ENCODE peak calls at places on chromosomes 13 and 19, in seven cellular contexts. K is esophagus muscularis mucosa, E is GM23338, W is transverse colon, S is breast epithelium, L is stomach, T is Panc1. A is an unnamed sample.
A peak's percentile ranks its signal among the peaks of the same experiment; 100 is the strongest.

GRCh38 chr19:49857834-49858590 is 7.1 kb downstream of the PTOV1 start:
- DNase-seq in K (no peak), L (no peak), W (no peak), T (no peak), S (no peak), E (no peak), A (no peak)

GRCh38 chr19:45591004-45591637 is 6.5 kb upstream of the OPA3 start:
- DNase-seq in E (peak; percentile 88), L (peak; percentile 77), K (no peak), T (no peak), W (peak; percentile 73), S (no peak), A (no peak)

GRCh38 chr13:109989686-109990085 is 203.3 kb upstream of the IRS2 start:
- DNase-seq in W (no peak), K (no peak), L (no peak), T (no peak), E (no peak), S (no peak), A (no peak)

GRCh38 chr19:41995959-41996797 is 2.1 kb upstream of the ATP1A3 start:
- DNase-seq in S (no peak), T (no peak), L (no peak), E (peak; percentile 98), K (no peak), W (no peak), A (no peak)

GRCh38 chr19:35555301-35556005 is 8.0 kb downstream of the ATP4A start:
- DNase-seq in L (no peak), K (no peak), W (no peak), E (peak; percentile 84), T (no peak), S (no peak), A (no peak)

GRCh38 chr19:50512999-50513745 is 541 bp downstream of the ASPDH start:
- DNase-seq in W (no peak), K (peak; percentile 79), E (no peak), T (no peak), S (no peak), L (no peak), A (no peak)

GRCh38 chr19:2529473-2529918 is 53.6 kb downstream of the GADD45B start:
- DNase-seq in T (peak; percentile 87), W (peak; percentile 42), S (peak; percentile 68), K (no peak), E (no peak), L (no peak), A (peak; percentile 75)

GRCh38 chr13:108263961-108264360 is 5.6 kb upstream of the TNFSF13B start:
- DNase-seq in W (no peak), S (no peak), L (no peak), K (no peak), T (no peak), E (no peak), A (no peak)

GRCh38 chr13:23865065-23865464 is 24.1 kb downstream of the MIPEP start:
- DNase-seq in E (no peak), W (no peak), S (no peak), K (no peak), L (no peak), T (no peak), A (no peak)

GRCh38 chr13:104442541-104442940 is 1376.3 kb upstream of the SLC10A2 start:
- DNase-seq in S (no peak), E (no peak), K (no peak), T (no peak), L (no peak), W (no peak), A (no peak)

GRCh38 chr19:920051-920857 is 3.1 kb downstream of the KISS1R start:
- DNase-seq in E (peak; percentile 65), S (no peak), L (no peak), T (no peak), W (no peak), K (no peak), A (no peak)

GRCh38 chr13:21936674-21937073 is 265.8 kb downstream of the FGF9 start:
- DNase-seq in E (no peak), T (no peak), K (no peak), S (no peak), W (no peak), L (no peak), A (no peak)

GRCh38 chr19:34589730-34590129 is 87.2 kb downstream of the SCGB2B2 start:
- DNase-seq in T (no peak), W (no peak), S (no peak), K (no peak), E (no peak), L (no peak), A (no peak)

GRCh38 chr13:73274147-73274546 is 215.3 kb downstream of the KLF5 start:
- DNase-seq in W (no peak), T (no peak), L (no peak), K (no peak), S (no peak), E (no peak), A (no peak)

GRCh38 chr13:30983431-30983830 is 51.0 kb downstream of the TEX26 start:
- DNase-seq in K (peak; percentile 31), W (no peak), S (no peak), E (peak; percentile 36), L (no peak), T (no peak), A (no peak)

GRCh38 chr13:36718146-36718545 is 44.3 kb downstream of the SERTM1 start:
- DNase-seq in S (no peak), W (no peak), E (no peak), K (no peak), L (no peak), T (no peak), A (no peak)

GRCh38 chr13:40220299-40220935 is 446.0 kb downstream of the FOXO1 start:
- DNase-seq in E (no peak), K (no peak), T (no peak), L (no peak), S (no peak), W (no peak), A (no peak)

DNA sequence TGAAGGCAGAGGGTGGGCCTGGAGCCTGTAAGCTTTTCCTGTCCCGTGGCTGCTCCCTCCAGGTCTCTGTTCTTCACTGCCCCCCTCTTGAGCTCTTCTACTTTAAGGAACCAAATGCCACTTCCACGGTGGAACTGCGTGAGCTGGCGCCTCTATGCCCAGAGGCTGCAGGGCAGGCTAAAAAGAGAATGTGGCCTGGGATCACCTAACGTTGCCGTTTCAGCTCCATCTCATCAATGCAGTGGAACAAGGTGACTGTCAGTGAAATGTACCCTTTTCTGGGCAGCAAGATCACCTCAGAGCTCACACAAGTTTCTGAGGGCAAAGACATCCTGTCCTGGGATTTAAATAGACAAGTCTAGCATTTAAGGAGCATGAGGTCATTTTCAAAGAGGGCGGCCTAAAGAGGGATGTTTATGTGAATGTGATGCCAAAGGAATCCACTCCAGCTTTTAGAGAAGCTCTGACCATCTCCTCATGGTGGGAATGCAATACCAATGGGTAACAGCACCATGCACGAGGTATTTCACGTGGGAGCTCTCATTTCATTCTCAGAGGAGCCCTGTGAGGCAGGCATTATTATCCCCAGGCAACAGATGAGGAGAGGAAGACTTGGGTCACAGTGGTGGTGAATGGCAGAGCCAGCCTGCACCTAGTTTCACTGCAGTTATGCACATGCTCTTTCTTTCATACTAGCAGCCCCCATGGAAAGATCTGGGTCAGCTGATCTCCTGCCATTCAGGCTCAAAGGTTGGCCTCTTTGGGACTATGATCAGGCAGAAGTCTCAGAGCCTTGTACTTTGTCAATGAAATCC is 39.3 kb downstream of the RGCC start:
- DNase-seq in E (no peak), L (no peak), T (no peak), S (no peak), K (peak; percentile 83), W (no peak), A (no peak)
- H3K4me1 ChIP-seq in E (no peaks in the 10 kb centered on the region), L (peaks cover 6% of the 10 kb centered on the region), T (no peaks in the 10 kb centered on the region), S (peaks cover 5% of the 10 kb centered on the region), K (peaks cover 27% of the 10 kb centered on the region), W (peaks cover 6% of the 10 kb centered on the region), A (peaks cover 4% of the 10 kb centered on the region)

DNA sequence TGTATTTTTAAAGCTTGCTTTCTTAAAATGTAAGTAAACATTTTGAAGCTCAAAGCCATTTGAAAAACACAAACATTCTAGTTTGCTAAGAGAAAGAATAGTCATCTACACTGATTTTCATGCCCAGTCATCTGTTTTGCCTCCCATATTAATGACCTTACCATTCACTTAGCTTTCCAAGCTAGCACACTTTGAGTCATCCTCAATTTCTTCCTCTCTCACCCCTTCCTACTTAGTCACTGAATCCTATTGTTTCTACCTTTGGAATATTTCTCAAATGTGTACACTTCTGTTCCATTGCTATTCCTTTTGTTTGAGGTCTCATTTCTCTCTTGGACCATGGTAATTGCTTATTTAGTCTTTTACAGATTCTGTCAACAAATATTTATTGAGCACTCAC is 7.3 kb upstream of the HS6ST3 start:
- DNase-seq in K (no peak), E (no peak), L (no peak), T (no peak), W (no peak), S (no peak), A (peak; percentile 41)
- H3K36me3 ChIP-seq in K (no peaks in the 10 kb centered on the region), E (no peaks in the 10 kb centered on the region), L (no peaks in the 10 kb centered on the region), T (no peaks in the 10 kb centered on the region), W (no peaks in the 10 kb centered on the region), S (no peaks in the 10 kb centered on the region), A (no peaks in the 10 kb centered on the region)

DNA sequence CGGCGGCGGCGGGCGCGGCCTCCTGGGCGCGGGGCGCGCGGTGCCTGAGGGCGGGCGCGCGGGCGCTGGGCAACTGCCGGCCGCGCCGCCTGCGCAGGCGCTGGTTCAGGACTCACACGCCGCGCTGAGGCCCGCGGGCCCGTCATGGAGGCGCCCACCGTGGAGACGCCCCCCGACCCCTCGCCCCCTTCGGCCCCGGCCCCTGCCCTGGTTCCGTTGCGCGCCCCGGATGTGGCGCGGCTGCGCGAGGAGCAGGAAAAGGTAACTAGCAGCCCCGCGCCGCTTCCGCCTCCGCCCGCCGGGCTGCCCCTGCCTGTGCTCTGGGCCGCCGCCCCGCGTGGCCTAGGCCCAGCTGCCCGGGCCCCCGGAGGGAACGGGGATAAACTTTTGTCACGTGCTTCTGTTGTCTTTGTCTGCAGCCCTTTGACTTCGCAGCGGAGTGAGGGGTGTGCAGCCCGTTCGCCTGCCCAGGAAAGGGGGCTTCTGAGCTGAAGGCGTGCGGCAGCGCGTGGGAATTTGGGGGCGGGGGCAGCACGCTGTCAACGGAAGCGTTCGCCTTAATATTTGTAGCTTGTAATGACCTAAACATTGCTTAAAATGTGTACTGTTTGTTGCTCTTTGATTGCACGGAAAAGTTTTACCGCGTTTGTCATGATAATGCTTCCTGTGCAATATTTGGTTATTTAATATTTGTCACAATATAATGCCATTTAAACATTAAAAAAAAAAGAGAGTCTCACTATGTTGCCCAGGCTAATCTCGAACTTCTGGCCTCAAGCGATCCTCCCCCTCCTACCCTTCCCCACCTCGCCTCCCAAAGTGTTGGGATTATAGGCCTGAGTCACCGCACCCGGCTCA is 594 bp downstream of the URI1 start:
- DNase-seq in E (peak; percentile 71), L (peak; percentile 71), K (no peak), S (no peak), W (peak; percentile 77), T (no peak), A (peak; percentile 28)
- TF ChIP-seq POLR2AphosphoS5 in E (no peak), L (no peak), K (peak; percentile 8), S (no peak), W (no peak), T (no peak), A (peak; percentile 30)

DNA sequence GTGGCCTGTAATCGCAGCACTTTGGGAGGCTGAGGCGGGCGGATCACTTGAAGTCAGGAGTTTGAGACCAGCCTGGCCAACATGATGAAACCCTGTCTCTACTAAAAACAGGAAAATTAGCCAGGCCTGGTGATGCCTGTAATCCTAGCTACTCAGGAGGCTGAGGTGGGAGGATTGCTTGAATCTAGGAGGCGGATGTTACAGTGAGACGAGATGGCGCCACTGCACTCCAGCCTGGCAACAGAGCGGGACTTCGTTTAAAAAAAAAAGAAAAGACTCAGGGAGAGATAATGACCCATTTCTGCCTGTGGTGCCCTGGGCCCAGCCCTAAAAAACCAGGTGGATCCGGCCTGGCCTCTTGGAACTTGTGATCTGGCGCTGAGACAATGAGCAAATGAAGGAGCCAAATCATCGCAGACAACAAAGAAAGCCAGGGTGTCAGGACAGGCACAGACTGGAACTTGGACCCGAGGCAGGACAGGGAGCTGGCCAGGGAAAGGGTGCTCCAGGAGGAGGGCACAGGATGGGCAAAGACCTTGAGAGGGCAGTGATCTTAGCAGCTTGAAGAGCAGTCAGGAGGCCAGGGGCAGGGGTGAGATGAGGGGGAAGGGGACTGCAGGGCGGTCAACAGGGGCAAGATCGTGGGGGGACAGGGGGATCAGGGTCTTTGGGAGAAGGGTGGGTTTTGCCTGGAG is 963 bp upstream of the JAK3 start:
- DNase-seq in W (no peak), E (no peak), K (no peak), L (no peak), T (no peak), S (peak; percentile 52), A (no peak)
- H3K4me1 ChIP-seq in W (peaks cover 34% of the 10 kb centered on the region), E (peaks cover 6% of the 10 kb centered on the region), K (peaks cover 23% of the 10 kb centered on the region), L (peaks cover 9% of the 10 kb centered on the region), T (peaks cover 4% of the 10 kb centered on the region), S (no peaks in the 10 kb centered on the region), A (no peaks in the 10 kb centered on the region)

A was measured in endothelial cell of umbilical vein.